ENCODE peak calls at places on chromosome 7, in five cellular contexts. Y is activated T-cell treated with anti-CD3 and anti-CD28 coated beads for 1 hour; L is kidney tubule cell; A is A549; J is CD4-positive, alpha-beta memory T cell. Q is an unnamed sample.

GRCh38 chr7:46391215-46391614 is 470.1 kb upstream of the IGFBP3 start:
- DNase-seq in Y (no peak), L (no peak), A (no peak), J (no peak), Q (no peak)

GRCh38 chr7:139159900-139160675 is 50.6 kb upstream of the ZC3HAV1 start:
- DNase-seq in Y (no peak), L (peak; percentile 3), A (no peak), J (no peak), Q (no peak)

GRCh38 chr7:19747740-19748339 is 25.6 kb downstream of the TMEM196 start:
- DNase-seq in Y (no peak), L (peak; percentile 65), A (peak; percentile 33), J (no peak), Q (peak; percentile 36)

GRCh38 chr7:106187613-106188350 is 75.7 kb upstream of the SYPL1 start:
- DNase-seq in Y (no peak), L (no peak), A (no peak), J (no peak), Q (peak; percentile 41)

GRCh38 chr7:149681274-149681673 is 92.1 kb downstream of the ZNF467 start:
- DNase-seq in Y (no peak), L (no peak), A (no peak), J (no peak), Q (no peak)

GRCh38 chr7:99380823-99381663 is 6.5 kb downstream of the ARPC1B start:
- DNase-seq in Y (peak; percentile 77), L (peak; percentile 68), A (no peak), J (peak; percentile 99), Q (no peak)

GRCh38 chr7:108004220-108005142 is 1.5 kb upstream of the LAMB1 start:
- DNase-seq in Y (no peak), L (peak; percentile 99), A (peak; percentile 81), J (no peak), Q (no peak)

GRCh38 chr7:97421307-97421905 is 303.9 kb downstream of the SDHAF3 start:
- DNase-seq in Y (no peak), L (peak; percentile 60), A (no peak), J (no peak), Q (no peak)

GRCh38 chr7:158991824-158992621 is 135.7 kb downstream of the DYNC2I1 start:
- DNase-seq in Y (no peak), L (no peak), A (no peak), J (peak; percentile 58), Q (no peak)

GRCh38 chr7:136179154-136179553 is 202.0 kb upstream of the MTPN start:
- DNase-seq in Y (no peak), L (no peak), A (no peak), J (no peak), Q (no peak)

GRCh38 chr7:64997927-64998391 is 7.1 kb upstream of the ZNF117 start:
- DNase-seq in Y (no peak), L (peak; percentile 81), A (no peak), J (no peak), Q (peak; percentile 75)

GRCh38 chr7:146865696-146866095 is 749.1 kb downstream of the CNTNAP2 start:
- DNase-seq in Y (no peak), L (no peak), A (no peak), J (no peak), Q (no peak)

GRCh38 chr7:152624218-152624617 is 51.7 kb downstream of the XRCC2 start:
- DNase-seq in Y (no peak), L (no peak), A (no peak), J (no peak), Q (no peak)

GRCh38 chr7:111679944-111680343 is 117.7 kb upstream of the IMMP2L start:
- DNase-seq in Y (no peak), L (no peak), A (no peak), J (no peak), Q (no peak)

GRCh38 chr7:39880556-39880955 is 69.5 kb upstream of the CDK13 start:
- DNase-seq in Y (no peak), L (no peak), A (no peak), J (no peak), Q (no peak)

GRCh38 chr7:88278881-88279280 is 27.8 kb downstream of the STEAP4 start:
- DNase-seq in Y (no peak), L (peak; percentile 85), A (no peak), J (no peak), Q (no peak)

GRCh38 chr7:31102151-31102972 is 50.3 kb downstream of the ADCYAP1R1 start:
- DNase-seq in Y (no peak), L (no peak), A (no peak), J (no peak), Q (no peak)

GRCh38 chr7:75624134-75624832 is 114.5 kb downstream of the HIP1 start:
- DNase-seq in Y (no peak), L (no peak), A (no peak), J (no peak), Q (no peak)

GRCh38 chr7:27889800-27890199 is 149.8 kb downstream of the TAX1BP1 start:
- DNase-seq in Y (no peak), L (no peak), A (no peak), J (no peak), Q (no peak)

GRCh38 chr7:105935250-105935649 is 27.8 kb upstream of the CDHR3 start:
- DNase-seq in Y (no peak), L (no peak), A (no peak), J (no peak), Q (no peak)

GRCh38 chr7:78226059-78226658 is 427.6 kb downstream of the PHTF2 start:
- DNase-seq in Y (no peak), L (peak; percentile 55), A (peak; percentile 15), J (no peak), Q (no peak)

GRCh38 chr7:43700059-43700501 is 29.2 kb downstream of the COA1 start:
- DNase-seq in Y (no peak), L (peak; percentile 68), A (peak; percentile 28), J (no peak), Q (peak; percentile 46)

GRCh38 chr7:105587899-105588690 is 6.8 kb upstream of the EFCAB10 start:
- DNase-seq in Y (no peak), L (peak; percentile 3), A (no peak), J (no peak), Q (no peak)

GRCh38 chr7:30159698-30160143 is 24.9 kb downstream of the MTURN start:
- DNase-seq in Y (no peak), L (peak; percentile 70), A (no peak), J (no peak), Q (no peak)

GRCh38 chr7:67760971-67761370 is 764.3 kb downstream of the TYW1 start:
- DNase-seq in Y (no peak), L (peak; percentile 44), A (no peak), J (no peak), Q (no peak)

Q was measured in RWPE1.